ENCODE peak calls at places on chromosomes 7 and 10, in nine cellular contexts. One of them, this sample, is unnamed.

GRCh38 chr7:16402940-16403339 is 18.4 kb downstream of the CRPPA start:
- DNase-seq in cardiac muscle cell: no peak
- DNase-seq in tibial nerve: no peak
- DNase-seq in brain microvascular endothelial cell: no peak
- DNase-seq in right cardiac atrium: no peak
- DNase-seq in CD8-positive, alpha-beta T cell: no peak
- DNase-seq in neural progenitor cell: no peak
- DNase-seq in uterus: no peak
- DNase-seq in esophagus squamous epithelium: no peak
- DNase-seq in this sample: no peak

GRCh38 chr7:81775560-81775959 is 5.7 kb upstream of the HGF start:
- DNase-seq in esophagus squamous epithelium: no peak
- DNase-seq in brain microvascular endothelial cell: no peak
- DNase-seq in right cardiac atrium: no peak
- DNase-seq in neural progenitor cell: no peak
- DNase-seq in cardiac muscle cell: no peak
- DNase-seq in uterus: no peak
- DNase-seq in CD8-positive, alpha-beta T cell: no peak
- DNase-seq in tibial nerve: no peak
- DNase-seq in this sample: no peak

GRCh38 chr10:3992374-3993178 is 207.6 kb upstream of the KLF6 start:
- DNase-seq in esophagus squamous epithelium: no peak
- DNase-seq in neural progenitor cell: no peak
- DNase-seq in uterus: no peak
- DNase-seq in cardiac muscle cell: no peak
- DNase-seq in CD8-positive, alpha-beta T cell: no peak
- DNase-seq in right cardiac atrium: no peak
- DNase-seq in tibial nerve: no peak
- DNase-seq in brain microvascular endothelial cell: no peak
- DNase-seq in this sample: no peak

GRCh38 chr10:95414016-95414830 is 123.4 kb upstream of the PDLIM1 start:
- DNase-seq in cardiac muscle cell: no peak
- DNase-seq in right cardiac atrium: peak
- DNase-seq in brain microvascular endothelial cell: no peak
- DNase-seq in CD8-positive, alpha-beta T cell: no peak
- DNase-seq in neural progenitor cell: no peak
- DNase-seq in uterus: no peak
- DNase-seq in esophagus squamous epithelium: no peak
- DNase-seq in tibial nerve: no peak
- DNase-seq in this sample: no peak

GRCh38 chr7:140719711-140720110 is 23.2 kb downstream of the NDUFB2 start:
- DNase-seq in CD8-positive, alpha-beta T cell: no peak
- DNase-seq in neural progenitor cell: no peak
- DNase-seq in brain microvascular endothelial cell: no peak
- DNase-seq in cardiac muscle cell: peak
- DNase-seq in tibial nerve: no peak
- DNase-seq in uterus: no peak
- DNase-seq in esophagus squamous epithelium: no peak
- DNase-seq in right cardiac atrium: no peak
- DNase-seq in this sample: no peak

GRCh38 chr7:28956608-28957063 is 1.5 kb downstream of the TRIL start:
- DNase-seq in uterus: peak
- DNase-seq in tibial nerve: peak
- DNase-seq in cardiac muscle cell: peak
- DNase-seq in neural progenitor cell: peak
- DNase-seq in esophagus squamous epithelium: no peak
- DNase-seq in CD8-positive, alpha-beta T cell: no peak
- DNase-seq in right cardiac atrium: peak
- DNase-seq in brain microvascular endothelial cell: no peak
- DNase-seq in this sample: peak

GRCh38 chr10:59245751-59246150 is 69.3 kb downstream of the PHYHIPL start:
- DNase-seq in esophagus squamous epithelium: no peak
- DNase-seq in neural progenitor cell: no peak
- DNase-seq in cardiac muscle cell: no peak
- DNase-seq in right cardiac atrium: no peak
- DNase-seq in brain microvascular endothelial cell: no peak
- DNase-seq in uterus: no peak
- DNase-seq in CD8-positive, alpha-beta T cell: no peak
- DNase-seq in tibial nerve: no peak
- DNase-seq in this sample: no peak

GRCh38 chr10:25506821-25507335 is 332.1 kb downstream of the GPR158 start:
- DNase-seq in tibial nerve: no peak
- DNase-seq in cardiac muscle cell: no peak
- DNase-seq in uterus: no peak
- DNase-seq in esophagus squamous epithelium: no peak
- DNase-seq in brain microvascular endothelial cell: no peak
- DNase-seq in CD8-positive, alpha-beta T cell: no peak
- DNase-seq in right cardiac atrium: no peak
- DNase-seq in neural progenitor cell: no peak
- DNase-seq in this sample: no peak

GRCh38 chr10:5765617-5766016 is 47.6 kb downstream of the GDI2 start:
- DNase-seq in esophagus squamous epithelium: no peak
- DNase-seq in brain microvascular endothelial cell: no peak
- DNase-seq in cardiac muscle cell: no peak
- DNase-seq in uterus: no peak
- DNase-seq in right cardiac atrium: no peak
- DNase-seq in CD8-positive, alpha-beta T cell: no peak
- DNase-seq in neural progenitor cell: no peak
- DNase-seq in tibial nerve: no peak
- DNase-seq in this sample: no peak
- H3K27ac ChIP-seq in esophagus squamous epithelium: no peak
- H3K27ac ChIP-seq in brain microvascular endothelial cell: no peak
- H3K27ac ChIP-seq in cardiac muscle cell: peak
- H3K27ac ChIP-seq in uterus: no peak
- H3K27ac ChIP-seq in right cardiac atrium: no peak
- H3K27ac ChIP-seq in CD8-positive, alpha-beta T cell: no peak
- H3K27ac ChIP-seq in neural progenitor cell: no peak
- H3K27ac ChIP-seq in tibial nerve: no peak
- H3K27ac ChIP-seq in this sample: no peak

GRCh38 chr7:148543-148931 is 43.8 kb upstream of the FAM20C start:
- DNase-seq in neural progenitor cell: no peak
- DNase-seq in cardiac muscle cell: no peak
- DNase-seq in brain microvascular endothelial cell: no peak
- DNase-seq in tibial nerve: no peak
- DNase-seq in right cardiac atrium: no peak
- DNase-seq in esophagus squamous epithelium: no peak
- DNase-seq in CD8-positive, alpha-beta T cell: no peak
- DNase-seq in uterus: no peak
- DNase-seq in this sample: no peak

GRCh38 chr7:144454-144826 is 47.9 kb upstream of the FAM20C start:
- DNase-seq in tibial nerve: no peak
- DNase-seq in CD8-positive, alpha-beta T cell: no peak
- DNase-seq in neural progenitor cell: no peak
- DNase-seq in uterus: peak
- DNase-seq in cardiac muscle cell: no peak
- DNase-seq in esophagus squamous epithelium: no peak
- DNase-seq in right cardiac atrium: peak
- DNase-seq in brain microvascular endothelial cell: no peak
- DNase-seq in this sample: no peak

GRCh38 chr7:143811-144453 is 48.4 kb upstream of the FAM20C start:
- DNase-seq in right cardiac atrium: peak
- DNase-seq in uterus: peak
- DNase-seq in tibial nerve: no peak
- DNase-seq in cardiac muscle cell: no peak
- DNase-seq in neural progenitor cell: no peak
- DNase-seq in esophagus squamous epithelium: no peak
- DNase-seq in brain microvascular endothelial cell: no peak
- DNase-seq in CD8-positive, alpha-beta T cell: no peak
- DNase-seq in this sample: no peak

GRCh38 chr7:143145-143751 is 49.1 kb upstream of the FAM20C start:
- DNase-seq in cardiac muscle cell: no peak
- DNase-seq in CD8-positive, alpha-beta T cell: no peak
- DNase-seq in uterus: peak
- DNase-seq in brain microvascular endothelial cell: no peak
- DNase-seq in neural progenitor cell: no peak
- DNase-seq in tibial nerve: no peak
- DNase-seq in esophagus squamous epithelium: no peak
- DNase-seq in right cardiac atrium: peak
- DNase-seq in this sample: no peak

DNA sequence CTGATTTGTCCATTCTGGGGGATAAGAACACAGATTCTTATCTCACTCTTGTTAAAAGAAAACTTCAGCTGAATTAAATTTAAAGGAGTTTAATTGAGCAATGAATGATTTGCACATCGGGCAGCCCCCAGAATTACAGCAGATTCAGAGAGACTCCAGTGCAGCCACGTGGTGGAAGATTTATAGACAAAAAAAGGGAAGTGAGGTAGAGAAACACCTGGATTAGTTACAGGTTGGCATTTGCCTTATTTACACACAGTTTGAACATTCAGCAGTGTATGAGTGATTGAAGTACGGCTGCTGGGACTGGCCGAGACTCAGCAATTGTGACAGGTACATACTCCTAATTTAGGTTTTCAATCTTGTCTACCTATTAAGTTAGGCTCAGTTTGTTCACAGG is 46.5 kb upstream of the FAM20C start:
- DNase-seq in CD8-positive, alpha-beta T cell: no peak
- DNase-seq in brain microvascular endothelial cell: no peak
- DNase-seq in uterus: no peak
- DNase-seq in esophagus squamous epithelium: no peak
- DNase-seq in right cardiac atrium: no peak
- DNase-seq in tibial nerve: no peak
- DNase-seq in cardiac muscle cell: no peak
- DNase-seq in neural progenitor cell: no peak
- DNase-seq in this sample: no peak
- H3K27ac ChIP-seq in CD8-positive, alpha-beta T cell: no peak
- H3K27ac ChIP-seq in brain microvascular endothelial cell: no peak
- H3K27ac ChIP-seq in uterus: no peak
- H3K27ac ChIP-seq in esophagus squamous epithelium: no peak
- H3K27ac ChIP-seq in right cardiac atrium: no peak
- H3K27ac ChIP-seq in tibial nerve: no peak
- H3K27ac ChIP-seq in cardiac muscle cell: no peak
- H3K27ac ChIP-seq in neural progenitor cell: no peak
- H3K27ac ChIP-seq in this sample: no peak

DNA sequence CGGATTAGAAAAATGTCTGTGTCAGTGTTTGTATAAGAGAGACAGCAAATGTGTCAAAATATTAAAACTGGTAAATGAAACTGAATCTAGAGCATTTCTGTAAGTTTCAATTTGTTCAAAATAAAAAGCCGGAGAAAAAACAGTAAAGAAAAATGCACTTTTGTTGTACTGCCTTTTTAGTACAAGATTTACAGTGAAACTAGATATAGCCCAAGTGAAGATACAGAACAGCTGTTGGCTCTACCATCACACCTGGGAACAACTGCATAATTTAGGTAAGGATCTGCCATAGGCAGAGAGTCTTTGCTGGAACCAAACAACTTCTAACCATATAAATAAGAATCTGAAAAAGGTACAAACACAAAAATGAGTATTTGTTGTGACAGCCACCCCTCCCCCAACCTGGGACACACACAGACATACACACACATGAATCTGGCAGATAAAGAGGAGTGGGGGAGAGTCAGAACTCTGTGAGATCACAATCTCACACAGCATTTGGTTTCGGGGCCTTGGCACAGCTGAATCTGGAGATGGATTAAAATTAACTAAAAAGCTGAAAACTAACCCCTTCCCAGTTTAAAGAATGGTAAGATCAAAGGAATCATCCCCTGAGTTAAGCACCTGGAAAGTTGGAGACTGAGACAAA is 54.8 kb downstream of the DPY19L1 start:
- DNase-seq in tibial nerve: no peak
- DNase-seq in CD8-positive, alpha-beta T cell: no peak
- DNase-seq in esophagus squamous epithelium: no peak
- DNase-seq in neural progenitor cell: no peak
- DNase-seq in cardiac muscle cell: no peak
- DNase-seq in brain microvascular endothelial cell: no peak
- DNase-seq in right cardiac atrium: no peak
- DNase-seq in uterus: no peak
- DNase-seq in this sample: no peak
- H3K27ac ChIP-seq in tibial nerve: no peak
- H3K27ac ChIP-seq in CD8-positive, alpha-beta T cell: no peak
- H3K27ac ChIP-seq in esophagus squamous epithelium: no peak
- H3K27ac ChIP-seq in neural progenitor cell: no peak
- H3K27ac ChIP-seq in cardiac muscle cell: no peak
- H3K27ac ChIP-seq in brain microvascular endothelial cell: no peak
- H3K27ac ChIP-seq in right cardiac atrium: no peak
- H3K27ac ChIP-seq in uterus: no peak
- H3K27ac ChIP-seq in this sample: no peak

GRCh38 chr7:8226526-8226925 is 35.4 kb downstream of the ICA1 start:
- DNase-seq in cardiac muscle cell: no peak
- DNase-seq in right cardiac atrium: peak
- DNase-seq in uterus: no peak
- DNase-seq in neural progenitor cell: no peak
- DNase-seq in esophagus squamous epithelium: no peak
- DNase-seq in brain microvascular endothelial cell: no peak
- DNase-seq in tibial nerve: no peak
- DNase-seq in CD8-positive, alpha-beta T cell: no peak
- DNase-seq in this sample: no peak
- H3K27ac ChIP-seq in cardiac muscle cell: no peak
- H3K27ac ChIP-seq in right cardiac atrium: no peak
- H3K27ac ChIP-seq in uterus: no peak
- H3K27ac ChIP-seq in neural progenitor cell: no peak
- H3K27ac ChIP-seq in esophagus squamous epithelium: no peak
- H3K27ac ChIP-seq in brain microvascular endothelial cell: no peak
- H3K27ac ChIP-seq in tibial nerve: no peak
- H3K27ac ChIP-seq in CD8-positive, alpha-beta T cell: no peak
- H3K27ac ChIP-seq in this sample: no peak

DNA sequence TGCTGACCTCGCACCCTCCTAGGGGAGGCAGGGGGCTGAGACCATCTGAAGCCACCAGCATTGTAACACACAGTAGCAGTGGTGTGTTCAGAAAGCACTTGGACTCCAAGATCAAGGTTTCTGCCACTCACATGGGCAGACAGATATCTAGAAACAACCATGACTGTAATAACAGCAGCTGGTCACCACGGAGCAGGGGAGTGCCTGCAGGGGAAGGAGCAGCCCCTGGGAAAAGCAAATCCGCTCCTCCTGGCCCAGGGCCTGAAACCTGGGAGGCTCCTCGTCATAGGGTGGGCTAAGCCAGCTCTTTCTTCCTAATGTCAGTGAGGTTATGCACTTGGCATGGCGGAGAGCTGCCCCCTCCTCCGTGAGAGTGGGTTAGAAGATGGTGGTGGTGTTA is 118.4 kb upstream of the INSYN2A start:
- DNase-seq in right cardiac atrium: no peak
- DNase-seq in cardiac muscle cell: no peak
- DNase-seq in brain microvascular endothelial cell: no peak
- DNase-seq in CD8-positive, alpha-beta T cell: no peak
- DNase-seq in neural progenitor cell: no peak
- DNase-seq in tibial nerve: no peak
- DNase-seq in esophagus squamous epithelium: no peak
- DNase-seq in uterus: no peak
- DNase-seq in this sample: no peak
- H3K27ac ChIP-seq in right cardiac atrium: no peak
- H3K27ac ChIP-seq in cardiac muscle cell: no peak
- H3K27ac ChIP-seq in brain microvascular endothelial cell: no peak
- H3K27ac ChIP-seq in CD8-positive, alpha-beta T cell: no peak
- H3K27ac ChIP-seq in neural progenitor cell: no peak
- H3K27ac ChIP-seq in tibial nerve: no peak
- H3K27ac ChIP-seq in esophagus squamous epithelium: no peak
- H3K27ac ChIP-seq in uterus: no peak
- H3K27ac ChIP-seq in this sample: no peak

GRCh38 chr7:34844401-34844800 is 186.4 kb downstream of the NPSR1 start:
- DNase-seq in right cardiac atrium: no peak
- DNase-seq in tibial nerve: no peak
- DNase-seq in CD8-positive, alpha-beta T cell: no peak
- DNase-seq in cardiac muscle cell: no peak
- DNase-seq in esophagus squamous epithelium: no peak
- DNase-seq in brain microvascular endothelial cell: no peak
- DNase-seq in uterus: no peak
- DNase-seq in neural progenitor cell: no peak
- DNase-seq in this sample: no peak
- H3K27ac ChIP-seq in right cardiac atrium: no peak
- H3K27ac ChIP-seq in tibial nerve: no peak
- H3K27ac ChIP-seq in CD8-positive, alpha-beta T cell: no peak
- H3K27ac ChIP-seq in cardiac muscle cell: no peak
- H3K27ac ChIP-seq in esophagus squamous epithelium: no peak
- H3K27ac ChIP-seq in brain microvascular endothelial cell: no peak
- H3K27ac ChIP-seq in uterus: no peak
- H3K27ac ChIP-seq in neural progenitor cell: no peak
- H3K27ac ChIP-seq in this sample: no peak